ENCODE peak calls at places on chromosome 2, in four cellular contexts. P, M, K and T are unnamed samples.

GRCh38 chr2:30801821-30802455 is 5.3 kb downstream of the CAPN13 start:
- DNase-seq in P (no peak), K (no peak), M (no peak), T (no peak)

GRCh38 chr2:118634876-118635275 is 212.6 kb downstream of the EN1 start:
- DNase-seq in P (no peak), M (no peak), K (no peak), T (no peak)

GRCh38 chr2:29462293-29462692 is 347.1 kb downstream of the CLIP4 start:
- DNase-seq in K (no peak), P (no peak), M (no peak), T (no peak)

GRCh38 chr2:144553379-144553778 is 33.5 kb upstream of the ZEB2 start:
- DNase-seq in K (no peak), P (no peak), M (no peak), T (no peak)

GRCh38 chr2:74876081-74876886 is 42.4 kb downstream of the HK2 start:
- DNase-seq in M (peak; percentile 17), K (peak; percentile 47), P (peak; percentile 27), T (peak; percentile 26)

GRCh38 chr2:86297382-86298147 is 39.9 kb downstream of the REEP1 start:
- DNase-seq in M (no peak), K (no peak), P (no peak), T (no peak)

GRCh38 chr2:68734688-68735525 is at the start of gene ARHGAP25:
- DNase-seq in P (peak; percentile 22), M (no peak), K (no peak), T (no peak)

GRCh38 chr2:107545851-107546250 is 280.8 kb upstream of the RGPD4 start:
- DNase-seq in P (no peak), M (no peak), K (no peak), T (no peak)

GRCh38 chr2:120673571-120674061 is 62.1 kb upstream of the GLI2 start:
- DNase-seq in M (no peak), P (no peak), K (no peak), T (no peak)

GRCh38 chr2:55743583-55743982 is 49.9 kb upstream of the PNPT1 start:
- DNase-seq in M (no peak), K (no peak), P (no peak), T (no peak)